ENCODE peak calls at places on chromosomes 2 and 18, in four cellular contexts. One of them, this sample, is unnamed.

GRCh38 chr2:227406177-227407031 is 18.7 kb upstream of the SCYGR1 start:
- DNase-seq in MM.1S: peak
- DNase-seq in foreskin fibroblast: peak
- DNase-seq in A673: peak
- DNase-seq in this sample: peak

GRCh38 chr2:207334631-207335371 is 169.1 kb upstream of the KLF7 start:
- DNase-seq in MM.1S: no peak
- DNase-seq in foreskin fibroblast: peak
- DNase-seq in A673: peak
- DNase-seq in this sample: peak

GRCh38 chr2:54859997-54860701 is 136.7 kb downstream of the EML6 start:
- DNase-seq in MM.1S: no peak
- DNase-seq in foreskin fibroblast: peak
- DNase-seq in A673: peak
- DNase-seq in this sample: peak

GRCh38 chr2:28688784-28689183 is 62.8 kb upstream of the PPP1CB start:
- DNase-seq in MM.1S: no peak
- DNase-seq in foreskin fibroblast: no peak
- DNase-seq in A673: no peak
- DNase-seq in this sample: no peak

GRCh38 chr2:213238753-213239591 is 45.3 kb upstream of the SPAG16 start:
- DNase-seq in MM.1S: no peak
- DNase-seq in foreskin fibroblast: peak
- DNase-seq in A673: peak
- DNase-seq in this sample: peak

GRCh38 chr2:71453404-71454220 is at the start of gene DYSF:
- DNase-seq in MM.1S: no peak
- DNase-seq in foreskin fibroblast: peak
- DNase-seq in A673: no peak
- DNase-seq in this sample: peak

GRCh38 chr18:33440011-33440383 is 524 bp downstream of the CCDC178 start:
- DNase-seq in MM.1S: no peak
- DNase-seq in foreskin fibroblast: peak
- DNase-seq in A673: peak
- DNase-seq in this sample: peak

GRCh38 chr2:43465234-43465633 is 130.6 kb downstream of the THADA start:
- DNase-seq in MM.1S: no peak
- DNase-seq in foreskin fibroblast: no peak
- DNase-seq in A673: no peak
- DNase-seq in this sample: no peak

GRCh38 chr2:187658952-187659525 is 104.8 kb upstream of the TFPI start:
- DNase-seq in MM.1S: no peak
- DNase-seq in foreskin fibroblast: peak
- DNase-seq in A673: peak
- DNase-seq in this sample: peak

GRCh38 chr2:164504253-164504652 is 117.0 kb downstream of the GRB14 start:
- DNase-seq in MM.1S: no peak
- DNase-seq in foreskin fibroblast: no peak
- DNase-seq in A673: peak
- DNase-seq in this sample: peak

GRCh38 chr18:32317651-32318050 is 127.8 kb downstream of the MEP1B start:
- DNase-seq in MM.1S: no peak
- DNase-seq in foreskin fibroblast: peak
- DNase-seq in A673: peak
- DNase-seq in this sample: peak

GRCh38 chr2:120539937-120540718 is 194.2 kb downstream of the INHBB start:
- DNase-seq in MM.1S: no peak
- DNase-seq in foreskin fibroblast: peak
- DNase-seq in A673: peak
- DNase-seq in this sample: peak

GRCh38 chr2:71823526-71823925 is 324.1 kb downstream of the CYP26B1 start:
- DNase-seq in MM.1S: no peak
- DNase-seq in foreskin fibroblast: no peak
- DNase-seq in A673: no peak
- DNase-seq in this sample: no peak

GRCh38 chr18:54149078-54149697 is 75.3 kb downstream of the MBD2 start:
- DNase-seq in MM.1S: no peak
- DNase-seq in foreskin fibroblast: peak
- DNase-seq in A673: peak
- DNase-seq in this sample: peak

GRCh38 chr2:197189770-197190434 is 120.7 kb downstream of the ANKRD44 start:
- DNase-seq in MM.1S: no peak
- DNase-seq in foreskin fibroblast: no peak
- DNase-seq in A673: peak
- DNase-seq in this sample: no peak

GRCh38 chr2:134706587-134707329 is 12.0 kb downstream of the TMEM163 start:
- DNase-seq in MM.1S: no peak
- DNase-seq in foreskin fibroblast: no peak
- DNase-seq in A673: no peak
- DNase-seq in this sample: no peak

GRCh38 chr2:101524811-101525430 is 50.0 kb upstream of the RFX8 start:
- DNase-seq in MM.1S: no peak
- DNase-seq in foreskin fibroblast: peak
- DNase-seq in A673: no peak
- DNase-seq in this sample: peak

GRCh38 chr2:100616841-100617390 is 54.1 kb downstream of the PDCL3 start:
- DNase-seq in MM.1S: no peak
- DNase-seq in foreskin fibroblast: no peak
- DNase-seq in A673: no peak
- DNase-seq in this sample: no peak

GRCh38 chr18:36630917-36631316 is 197.9 kb downstream of the TPGS2 start:
- DNase-seq in MM.1S: no peak
- DNase-seq in foreskin fibroblast: no peak
- DNase-seq in A673: no peak
- DNase-seq in this sample: no peak

GRCh38 chr18:55244520-55244919 is 285.3 kb upstream of the CCDC68 start:
- DNase-seq in MM.1S: no peak
- DNase-seq in foreskin fibroblast: peak
- DNase-seq in A673: no peak
- DNase-seq in this sample: no peak

GRCh38 chr2:183260527-183260926 is 136.3 kb downstream of the NUP35 start:
- DNase-seq in MM.1S: no peak
- DNase-seq in foreskin fibroblast: no peak
- DNase-seq in A673: no peak
- DNase-seq in this sample: no peak

GRCh38 chr2:240168041-240168440 is 27.6 kb upstream of the OTOS start:
- DNase-seq in MM.1S: no peak
- DNase-seq in foreskin fibroblast: no peak
- DNase-seq in A673: no peak
- DNase-seq in this sample: no peak

GRCh38 chr2:10045561-10046355 is 2.4 kb downstream of the KLF11 start:
- DNase-seq in MM.1S: no peak
- DNase-seq in foreskin fibroblast: no peak
- DNase-seq in A673: no peak
- DNase-seq in this sample: peak

GRCh38 chr2:159317392-159318088 is 31.0 kb upstream of the WDSUB1 start:
- DNase-seq in MM.1S: no peak
- DNase-seq in foreskin fibroblast: no peak
- DNase-seq in A673: no peak
- DNase-seq in this sample: no peak

GRCh38 chr2:159326569-159327255 is 40.2 kb upstream of the WDSUB1 start:
- DNase-seq in MM.1S: no peak
- DNase-seq in foreskin fibroblast: peak
- DNase-seq in A673: no peak
- DNase-seq in this sample: peak

DNA sequence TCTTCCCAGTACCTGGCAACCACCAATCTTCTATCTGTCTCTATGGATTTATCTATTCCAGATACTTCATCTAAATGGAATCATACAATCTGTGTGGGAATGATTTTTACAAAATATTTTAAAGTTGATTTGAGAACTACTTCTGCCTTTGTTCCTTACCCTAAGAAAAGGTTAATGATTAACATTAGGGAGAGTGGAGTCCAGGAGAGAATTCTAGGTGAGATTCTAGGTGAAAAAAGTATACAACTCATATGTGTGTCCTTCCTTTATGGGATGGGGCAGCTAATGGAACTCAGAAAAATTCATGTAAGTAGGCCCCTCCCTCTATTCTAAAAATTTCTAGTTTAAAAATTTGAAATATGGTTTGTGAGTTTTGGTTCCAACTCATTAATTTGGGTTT is 35.9 kb upstream of the WDSUB1 start:
- DNase-seq in MM.1S: no peak
- DNase-seq in foreskin fibroblast: no peak
- DNase-seq in A673: no peak
- DNase-seq in this sample: no peak
- TF ChIP-seq CTCF in MM.1S: no peak
- TF ChIP-seq CTCF in foreskin fibroblast: no peak
- TF ChIP-seq CTCF in A673: no peak
- TF ChIP-seq CTCF in this sample: no peak

GRCh38 chr18:79787527-79788095 is 10.1 kb upstream of the KCNG2 start:
- DNase-seq in MM.1S: no peak
- DNase-seq in foreskin fibroblast: no peak
- DNase-seq in A673: no peak
- DNase-seq in this sample: no peak
- H3K4me3 ChIP-seq in MM.1S: no peak
- H3K4me3 ChIP-seq in foreskin fibroblast: no peak
- H3K4me3 ChIP-seq in A673: no peak
- H3K4me3 ChIP-seq in this sample: no peak

DNA sequence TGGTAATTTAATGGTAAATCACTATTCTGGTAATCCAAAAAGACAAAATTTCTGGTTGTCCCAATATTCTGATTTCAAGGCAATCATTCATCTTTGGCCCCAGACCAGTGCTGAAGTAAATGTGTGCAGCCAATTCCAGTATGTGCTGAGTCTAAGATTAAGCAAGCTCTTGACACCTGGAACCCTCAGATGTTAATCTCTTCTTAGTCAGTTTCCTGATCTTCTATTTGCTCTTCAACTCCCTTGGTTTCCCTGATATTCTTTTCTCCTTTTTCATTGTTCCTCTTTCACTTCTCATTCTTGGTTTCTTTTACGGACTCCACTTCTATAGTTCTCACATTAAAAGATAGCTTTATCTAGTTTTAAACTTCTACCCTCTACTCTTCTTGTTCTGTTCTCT is 445.6 kb upstream of the FANCL start:
- DNase-seq in MM.1S: no peak
- DNase-seq in foreskin fibroblast: no peak
- DNase-seq in A673: no peak
- DNase-seq in this sample: no peak
- TF ChIP-seq CTCF in MM.1S: no peak
- TF ChIP-seq CTCF in foreskin fibroblast: no peak
- TF ChIP-seq CTCF in A673: no peak
- TF ChIP-seq CTCF in this sample: no peak

DNA sequence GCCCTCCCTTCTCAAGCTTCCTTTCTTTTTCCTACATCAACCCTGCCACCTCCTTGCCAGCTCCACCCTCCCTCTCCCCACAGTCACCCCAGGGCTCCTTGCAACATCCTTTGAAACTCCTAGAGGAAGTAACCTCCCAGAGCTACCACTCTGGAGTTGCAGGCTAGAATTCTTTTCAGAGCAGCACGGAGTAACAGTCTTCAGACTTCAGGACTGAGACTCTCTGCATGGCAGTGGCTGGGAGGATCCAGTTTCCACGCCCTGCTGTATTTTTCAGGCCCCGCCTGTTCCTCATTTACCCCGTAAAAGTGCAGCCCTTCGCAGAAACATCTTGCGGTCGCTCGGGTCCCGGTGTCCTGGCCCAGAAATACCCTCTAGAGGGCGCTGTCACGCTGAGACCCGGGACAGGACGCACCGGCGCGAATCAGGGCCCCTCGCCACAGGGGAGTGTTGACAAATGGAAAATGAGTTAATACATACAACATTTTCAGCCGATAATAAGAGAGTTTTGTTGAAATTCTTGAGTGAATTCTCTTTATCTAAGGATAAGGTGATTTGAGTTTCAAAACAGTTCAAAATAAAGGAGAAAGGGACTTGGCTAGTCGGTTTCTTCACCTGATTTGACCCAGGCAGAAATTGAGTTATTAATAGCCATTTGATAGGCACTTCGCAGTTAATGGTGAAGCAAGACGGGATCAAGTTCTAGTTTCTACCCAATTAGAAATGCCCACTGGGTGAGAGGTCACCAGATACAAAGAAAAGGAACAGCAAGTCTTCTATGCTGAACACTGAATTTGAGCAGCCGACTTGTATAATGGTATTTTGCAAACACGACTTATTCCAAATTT is 18.5 kb upstream of the NTSR2 start:
- DNase-seq in MM.1S: peak
- DNase-seq in foreskin fibroblast: peak
- DNase-seq in A673: peak
- DNase-seq in this sample: peak
- H3K4me3 ChIP-seq in MM.1S: peak
- H3K4me3 ChIP-seq in foreskin fibroblast: peak
- H3K4me3 ChIP-seq in A673: peak
- H3K4me3 ChIP-seq in this sample: peak

This sample was measured in AG10803.